ENCODE peak calls at places on chromosomes 6 and 20, in eight cellular contexts. C, L, K, J, Q, O, U and Z are unnamed samples.

GRCh38 chr6:29456971-29457370 is at the start of the genes OR11A1 and OR2H1:
- DNase-seq in J (no peak), U (no peak), L (no peak), O (no peak), K (no peak), Q (no peak), C (no peak), Z (no peak)

GRCh38 chr6:125884656-125885055 is 71.9 kb upstream of the HINT3 start:
- DNase-seq in U (no peak), Q (no peak), L (no peak), C (no peak), O (no peak), J (no peak), K (no peak), Z (no peak)

GRCh38 chr6:44558315-44559227 is 171.1 kb downstream of the CDC5L start:
- DNase-seq in C (no peak), Q (no peak), L (no peak), U (no peak), O (no peak), K (no peak), J (no peak), Z (no peak)

GRCh38 chr20:2128542-2128941 is 26.9 kb downstream of the STK35 start:
- DNase-seq in O (no peak), C (no peak), K (no peak), U (no peak), L (no peak), Q (no peak), J (no peak), Z (no peak)

GRCh38 chr20:57433658-57434389 is 42.6 kb downstream of the RBM38 start:
- DNase-seq in O (no peak), C (no peak), L (peak), U (no peak), Q (no peak), J (no peak), K (no peak), Z (peak)

GRCh38 chr6:12279322-12280098 is 10.7 kb upstream of the EDN1 start:
- DNase-seq in L (no peak), C (no peak), Q (no peak), U (peak), K (no peak), O (no peak), J (no peak), Z (no peak)

GRCh38 chr6:105374010-105374420 is 28.9 kb downstream of the PREP start:
- DNase-seq in J (no peak), L (peak), U (no peak), C (no peak), K (no peak), O (no peak), Q (peak), Z (no peak)

GRCh38 chr6:30447237-30447636 is 42.1 kb upstream of the HLA-E start:
- DNase-seq in J (no peak), K (no peak), Q (peak), U (peak), C (no peak), O (peak), L (no peak), Z (no peak)

GRCh38 chr6:25399885-25400284 is 120.7 kb downstream of the CARMIL1 start:
- DNase-seq in K (no peak), Q (no peak), L (no peak), U (no peak), J (no peak), C (no peak), O (no peak), Z (no peak)

GRCh38 chr20:11311659-11312058 is 606.0 kb upstream of the BTBD3 start:
- DNase-seq in J (no peak), Q (no peak), L (no peak), C (no peak), O (no peak), U (no peak), K (no peak), Z (no peak)

GRCh38 chr6:135128268-135128914 is 52.7 kb upstream of the MYB start:
- DNase-seq in J (no peak), O (no peak), Q (no peak), C (no peak), L (no peak), U (no peak), K (no peak), Z (peak)

GRCh38 chr6:30544666-30545272 is 11.5 kb downstream of the GNL1 start:
- DNase-seq in K (no peak), U (peak), J (no peak), O (peak), L (no peak), Q (peak), C (no peak), Z (peak)

GRCh38 chr6:27685278-27685677 is 212.4 kb upstream of the ZNF184 start:
- DNase-seq in C (no peak), O (no peak), J (no peak), U (no peak), K (no peak), L (no peak), Q (no peak), Z (no peak)

GRCh38 chr6:154202334-154202733 is 154.3 kb downstream of the IPCEF1 start:
- DNase-seq in J (no peak), U (no peak), O (no peak), Q (no peak), C (no peak), L (no peak), K (no peak), Z (no peak)

DNA sequence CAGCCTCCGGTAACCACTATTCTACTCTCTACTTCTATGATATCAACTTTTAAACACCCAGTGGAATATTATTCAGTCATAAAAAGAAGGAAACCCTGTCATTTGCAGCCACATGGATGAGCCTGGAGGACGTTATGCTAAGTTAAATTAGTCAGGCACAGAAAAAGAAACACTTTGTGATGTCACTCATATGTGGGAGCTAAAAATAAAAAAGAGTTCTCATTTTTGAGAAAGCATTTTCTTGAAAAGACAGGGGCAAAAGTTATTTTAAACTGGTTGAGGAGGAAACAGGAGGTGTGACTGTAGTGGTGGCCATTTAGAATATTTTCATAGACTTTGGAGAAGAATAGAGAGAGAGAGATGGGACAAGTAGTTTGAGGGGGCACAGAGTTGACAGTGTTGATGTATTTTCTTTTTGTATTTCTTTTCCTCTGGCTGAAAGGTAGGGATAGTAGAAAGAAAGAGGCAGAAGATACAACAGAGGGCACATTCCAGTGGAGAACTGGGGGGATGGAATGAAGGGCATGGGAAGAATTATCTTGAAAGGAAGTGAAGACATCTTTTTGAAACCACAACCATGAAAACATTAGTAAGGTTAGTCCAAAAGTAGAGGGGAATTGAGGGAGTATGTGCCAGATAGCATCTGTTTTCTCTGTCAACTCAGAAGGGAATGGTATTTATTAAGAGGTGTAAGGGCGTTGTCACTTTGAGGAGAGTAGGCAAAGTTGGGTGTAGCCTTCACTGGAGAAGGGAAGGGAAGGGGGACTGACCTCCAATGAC is 181.3 kb upstream of the GMDS start:
- DNase-seq in K (no peak), Q (peak), L (no peak), J (no peak), O (no peak), U (no peak), C (no peak), Z (no peak)
- TF ChIP-seq CTCF in K (no peak), Q (no peak), L (no peak), J (no peak), O (no peak), U (no peak), C (no peak), Z (no peak)

GRCh38 chr20:17860306-17861197 is 108.0 kb downstream of the SNX5 start:
- DNase-seq in L (no peak), J (no peak), Q (no peak), C (no peak), O (no peak), U (no peak), K (no peak), Z (peak)

GRCh38 chr20:17857639-17858449 is 110.8 kb downstream of the SNX5 start:
- DNase-seq in C (no peak), Q (no peak), L (no peak), O (no peak), K (no peak), J (no peak), U (no peak), Z (no peak)

GRCh38 chr20:17858450-17859001 is 110.1 kb downstream of the SNX5 start:
- DNase-seq in Q (no peak), K (no peak), L (no peak), U (no peak), C (no peak), O (no peak), J (no peak), Z (no peak)

GRCh38 chr20:17859002-17859615 is 109.5 kb downstream of the SNX5 start:
- DNase-seq in K (no peak), O (no peak), Q (no peak), C (no peak), U (no peak), L (peak), J (no peak), Z (peak)

DNA sequence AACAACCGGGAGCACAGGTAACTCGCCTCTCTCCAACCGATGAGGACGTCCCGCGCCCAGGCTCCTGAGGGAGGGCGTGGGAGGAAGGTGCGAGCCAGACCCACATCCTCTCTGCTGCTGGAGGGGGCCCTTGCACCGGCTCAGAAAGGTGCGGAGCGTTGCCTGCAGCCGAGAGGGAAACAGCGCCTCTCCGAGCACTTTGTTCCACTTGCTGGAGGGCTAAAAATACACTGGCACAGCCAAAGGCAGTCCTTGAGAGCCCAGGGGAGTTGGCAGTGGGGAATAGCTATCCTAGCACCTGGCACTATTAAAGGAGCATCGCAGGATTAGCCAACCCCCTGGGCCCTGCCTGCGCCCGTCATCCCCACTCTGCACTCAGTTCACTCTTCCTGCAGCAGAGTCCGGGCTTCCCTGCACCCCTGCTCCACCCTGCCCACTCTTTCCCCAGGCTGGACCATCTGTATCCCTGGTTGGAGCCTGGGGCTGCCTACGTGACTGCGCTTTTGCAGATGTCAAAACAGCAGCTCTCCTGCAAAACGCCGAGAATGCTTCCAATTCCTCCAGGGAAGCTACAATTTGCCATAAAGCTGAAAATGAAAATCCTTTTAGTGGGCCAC is 108.9 kb downstream of the SNX5 start:
- DNase-seq in K (no peak), L (no peak), O (no peak), U (no peak), C (no peak), Q (no peak), J (no peak), Z (peak)
- TF ChIP-seq CTCF in K (no peak), L (no peak), O (no peak), U (no peak), C (no peak), Q (no peak), J (no peak), Z (no peak)

GRCh38 chr20:19672498-19672897 is 85.6 kb upstream of the RIN2 start:
- DNase-seq in L (no peak), C (no peak), U (no peak), J (no peak), O (no peak), Q (no peak), K (no peak), Z (no peak)
- TF ChIP-seq CTCF in L (no peak), C (no peak), U (no peak), J (no peak), O (no peak), Q (no peak), K (no peak), Z (no peak)

GRCh38 chr20:17281478-17281877 is 54.6 kb downstream of the PCSK2 start:
- DNase-seq in O (peak), C (no peak), Q (peak), L (no peak), J (no peak), K (no peak), U (peak), Z (peak)
- TF ChIP-seq CTCF in O (peak), C (peak), Q (peak), L (peak), J (no peak), K (no peak), U (peak), Z (no peak)

DNA sequence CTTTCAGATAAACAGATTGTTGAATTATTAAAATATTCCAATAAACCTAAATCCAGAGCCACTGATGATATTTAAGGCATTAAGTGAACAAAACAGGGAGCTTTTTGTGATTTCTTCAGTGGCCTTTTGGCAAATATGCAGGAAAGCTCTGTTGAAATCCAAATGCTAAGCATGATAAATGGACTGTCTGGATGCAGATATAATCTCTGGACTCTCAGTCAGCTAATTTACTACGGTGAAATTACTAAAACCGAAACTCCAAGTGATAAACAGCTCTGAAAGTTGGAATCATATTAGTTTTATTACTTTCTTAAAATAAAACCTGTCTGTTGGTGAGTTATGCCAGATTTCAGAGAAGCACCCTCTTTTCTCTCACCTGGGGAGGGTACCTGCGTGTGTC is 120.3 kb downstream of the IMPG1 start:
- DNase-seq in L (no peak), O (no peak), U (no peak), J (no peak), Q (no peak), K (no peak), C (no peak), Z (no peak)
- TF ChIP-seq CTCF in L (no peak), O (no peak), U (no peak), J (no peak), Q (no peak), K (no peak), C (no peak), Z (no peak)

DNA sequence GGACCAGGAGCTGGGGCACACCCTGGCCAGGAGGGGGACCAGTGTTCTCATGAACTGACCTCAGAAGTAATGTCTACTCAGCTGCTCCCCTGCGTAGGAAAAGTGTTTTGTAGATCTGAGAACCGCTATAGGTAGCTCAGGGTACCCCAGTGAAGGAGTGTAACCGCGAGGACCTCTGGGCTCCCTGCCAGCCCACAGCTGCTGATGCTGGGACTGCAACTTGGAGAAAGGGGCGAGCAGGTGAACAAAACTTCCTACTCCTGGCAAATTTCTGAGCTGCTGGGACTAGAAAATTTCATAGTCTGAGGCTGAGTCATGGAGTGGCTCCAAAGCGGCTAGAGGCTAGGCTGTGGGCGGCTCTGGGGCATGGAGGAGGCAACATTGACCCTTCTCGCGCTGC is 51.9 kb downstream of the PYGB start:
- DNase-seq in K (no peak), O (no peak), J (no peak), U (no peak), Q (peak), C (no peak), L (no peak), Z (no peak)
- TF ChIP-seq CTCF in K (no peak), O (no peak), J (no peak), U (no peak), Q (no peak), C (no peak), L (no peak), Z (no peak)